ENCODE peak calls at places on chromosomes 3 and 15, in five cellular contexts. U is H9, T is H1, V is neuronal stem cell, I is mesenchymal stem cell. L is an unnamed sample.

GRCh38 chr3:126545544-126545943 is 13.2 kb downstream of the C3orf22 start:
- DNase-seq in V (no peak), U (peak; percentile 17), T (no peak), I (no peak), L (no peak)

GRCh38 chr3:126083511-126083912 is 412 bp downstream of the SLC41A3 start:
- DNase-seq in I (peak; percentile 56), T (peak; percentile 62), U (peak; percentile 56), V (peak; percentile 26), L (peak; percentile 19)

GRCh38 chr3:36991147-36991546 is 1.8 kb downstream of the EPM2AIP1 start:
- DNase-seq in I (no peak), U (no peak), T (no peak), V (no peak), L (no peak)

GRCh38 chr3:59321881-59322540 is 272.2 kb upstream of the CFAP20DC start:
- DNase-seq in V (no peak), U (no peak), T (no peak), I (no peak), L (no peak)

GRCh38 chr3:137191133-137191923 is 233.5 kb downstream of the IL20RB start:
- DNase-seq in V (no peak), U (no peak), T (no peak), I (no peak), L (no peak)

GRCh38 chr3:170128259-170128976 is 53.1 kb downstream of the PHC3 start:
- DNase-seq in T (no peak), I (peak; percentile 6), U (no peak), V (no peak), L (no peak)

GRCh38 chr3:177673105-177673804 is 476.0 kb upstream of the TBL1XR1 start:
- DNase-seq in I (peak; percentile 90), T (no peak), V (no peak), U (no peak), L (peak; percentile 97)

GRCh38 chr15:65059931-65060596 is 7.7 kb downstream of the RASL12 start:
- DNase-seq in V (no peak), I (no peak), T (no peak), U (no peak), L (no peak)

GRCh38 chr3:160544837-160545236 is 20.5 kb downstream of the KPNA4 start:
- DNase-seq in T (no peak), U (no peak), I (no peak), V (no peak), L (no peak)

GRCh38 chr3:153768559-153769469 is 352.4 kb upstream of the ARHGEF26 start:
- DNase-seq in I (peak; percentile 58), V (peak; percentile 24), T (peak; percentile 59), U (peak; percentile 66), L (peak; percentile 61)

GRCh38 chr3:72744330-72744729 is 103.9 kb downstream of the SHQ1 start:
- DNase-seq in V (no peak), U (no peak), I (no peak), T (no peak), L (no peak)

GRCh38 chr3:48271763-48272498 is 31.0 kb downstream of the ZNF589 start:
- DNase-seq in T (no peak), U (peak; percentile 47), V (no peak), I (no peak), L (no peak)
- H2BK15ac ChIP-seq in T (no peak overlapping the region), U (no peak overlapping the region), V (no peak overlapping the region), I (no peak overlapping the region), L (no peak overlapping the region)

GRCh38 chr15:27250223-27250622 is 279.2 kb downstream of the GABRG3 start:
- DNase-seq in V (no peak), I (no peak), U (no peak), T (no peak), L (no peak)
- H3K9me3 ChIP-seq in V (no peaks in the 10 kb centered on the region), I (no peaks in the 10 kb centered on the region), U (no peaks in the 10 kb centered on the region), T (no peaks in the 10 kb centered on the region), L (peaks cover 35% of the 10 kb centered on the region)

DNA sequence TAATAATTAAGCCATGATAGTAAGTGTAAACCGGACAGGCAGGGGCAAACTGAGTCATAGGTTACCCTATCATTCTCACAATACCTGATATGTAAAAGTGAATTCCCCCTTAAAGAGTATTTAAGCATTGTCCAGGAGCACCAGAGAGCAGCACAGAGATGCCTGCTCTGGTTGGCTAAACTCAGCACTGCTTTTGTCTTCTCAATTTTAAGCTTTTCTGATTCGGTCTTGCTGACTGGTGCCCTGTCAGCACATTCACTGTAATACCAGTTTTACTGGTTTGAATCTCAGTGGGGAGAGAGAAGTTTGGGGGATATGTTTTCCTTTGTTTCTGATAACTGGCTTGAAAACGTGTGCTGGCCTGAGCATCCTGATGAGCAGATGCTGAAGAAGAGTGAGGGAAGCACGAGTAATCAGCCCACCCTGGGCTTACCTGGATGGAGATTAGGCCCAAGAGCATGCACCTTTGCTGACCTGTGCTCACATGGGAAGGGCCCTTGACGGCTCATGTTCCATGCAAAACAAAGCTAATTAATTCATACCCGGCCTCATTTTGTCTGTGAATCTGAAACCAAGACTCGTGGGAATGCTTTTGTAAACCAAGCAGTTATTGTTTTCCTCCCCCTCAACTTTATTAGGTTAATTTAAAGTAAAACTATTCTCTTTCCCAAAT is 208.5 kb upstream of the MRPL3 start:
- DNase-seq in T (no peak), I (no peak), V (no peak), U (peak; percentile 32), L (no peak)
- H2BK15ac ChIP-seq in T (no peak overlapping the region), I (no peak overlapping the region), V (no peak overlapping the region), U (no peak overlapping the region), L (no peak overlapping the region)

DNA sequence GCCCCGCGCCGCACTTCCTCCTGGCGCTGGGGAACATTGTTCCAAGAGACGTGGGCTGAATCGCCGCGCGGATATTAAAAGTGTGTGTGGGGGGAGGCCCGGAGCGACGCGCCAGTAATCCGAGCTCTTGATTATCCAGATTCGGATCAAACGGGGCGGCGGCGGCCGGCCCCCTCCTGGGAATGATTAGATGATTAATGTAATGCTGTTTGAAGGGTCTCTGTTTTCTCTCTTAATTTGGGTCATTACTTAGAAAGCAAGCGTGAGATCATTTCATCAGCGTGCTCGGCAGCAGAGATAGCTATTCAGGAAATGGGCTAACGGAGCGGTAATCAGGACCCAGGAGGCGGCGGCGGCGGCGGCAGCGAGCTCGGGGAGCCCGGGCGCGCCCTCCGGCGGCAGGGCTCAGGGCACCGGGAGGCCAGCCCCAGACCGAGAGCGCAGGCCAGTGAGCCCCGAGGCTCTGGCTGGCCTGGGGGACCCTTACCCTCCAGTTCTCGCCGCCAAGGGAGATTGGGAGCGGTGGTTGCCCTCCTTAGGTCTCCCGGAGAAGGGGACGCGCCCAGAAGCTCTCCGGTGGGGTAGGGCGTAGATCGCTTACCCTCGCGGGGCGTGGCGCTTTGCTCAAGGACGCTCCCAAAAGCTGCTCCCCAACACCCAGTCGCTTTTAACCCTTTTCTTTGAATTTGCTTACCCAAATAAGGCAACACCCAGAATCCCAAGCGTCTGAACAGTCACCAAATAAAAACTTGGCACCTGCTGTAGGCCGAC is 4.5 kb downstream of the FEZF2 start:
- DNase-seq in I (no peak), T (peak; percentile 83), U (peak; percentile 75), V (no peak), L (no peak)
- H3K9me3 ChIP-seq in I (peaks cover 3% of the 10 kb centered on the region), T (no peaks in the 10 kb centered on the region), U (no peaks in the 10 kb centered on the region), V (no peaks in the 10 kb centered on the region), L (peaks cover 5% of the 10 kb centered on the region)

DNA sequence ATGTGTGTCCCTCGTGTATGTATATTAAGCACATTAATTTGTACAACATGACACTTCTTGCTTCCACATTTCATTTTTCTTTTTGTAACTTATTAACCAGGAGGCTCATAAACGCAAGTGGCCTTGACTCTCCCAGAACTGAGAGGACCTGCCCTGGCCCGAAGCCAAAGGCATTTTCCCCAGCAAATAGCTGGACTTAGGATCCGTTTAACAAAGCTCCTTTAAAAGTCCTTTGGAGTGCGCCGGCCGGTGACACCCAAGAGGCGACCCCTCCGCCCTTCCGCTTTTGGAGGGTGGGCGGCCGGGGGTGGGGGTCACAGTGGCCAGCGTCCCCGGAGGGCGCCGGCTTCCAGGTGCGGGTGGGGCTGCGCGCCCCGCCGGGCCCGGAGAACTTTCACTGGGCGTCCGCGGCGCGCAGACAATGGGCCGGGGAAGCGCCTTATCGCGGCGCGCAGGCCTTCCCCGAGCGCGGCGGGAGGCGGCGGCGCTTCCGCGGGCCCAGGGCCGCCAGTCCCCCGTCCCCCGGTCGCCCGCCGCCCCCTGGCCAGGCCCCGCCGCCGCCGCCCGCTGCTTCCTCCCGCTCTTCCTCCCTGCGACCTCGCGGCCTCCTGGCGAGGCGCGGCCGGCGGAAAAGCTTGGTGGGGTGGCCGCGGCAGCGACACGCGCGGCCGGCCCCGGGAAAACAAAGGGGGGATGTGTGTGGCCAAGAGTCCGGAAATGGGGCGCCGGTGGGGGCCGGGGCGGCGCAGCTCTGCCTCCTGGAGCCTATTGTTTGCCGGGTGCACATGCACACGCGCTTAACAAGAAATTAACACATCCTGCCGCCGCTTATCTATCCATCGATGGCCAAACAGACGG is 613.4 kb downstream of the MCTP2 start:
- DNase-seq in V (peak; percentile 33), I (peak; percentile 43), T (peak; percentile 64), U (peak; percentile 60), L (no peak)
- H2BK15ac ChIP-seq in V (no peak overlapping the region), I (peak overlapping the region; percentile 23), T (no peak overlapping the region), U (no peak overlapping the region), L (no peak overlapping the region)

GRCh38 chr3:75737831-75738493 is 47.4 kb downstream of the ZNF717 start:
- DNase-seq in I (peak; percentile 38), V (peak; percentile 1), T (no peak), U (no peak), L (peak; percentile 10)
- H3K9me3 ChIP-seq in I (peaks cover 92% of the 10 kb centered on the region), V (peaks cover 27% of the 10 kb centered on the region), T (peaks cover 83% of the 10 kb centered on the region), U (peaks cover 89% of the 10 kb centered on the region), L (peaks cover 73% of the 10 kb centered on the region)

DNA sequence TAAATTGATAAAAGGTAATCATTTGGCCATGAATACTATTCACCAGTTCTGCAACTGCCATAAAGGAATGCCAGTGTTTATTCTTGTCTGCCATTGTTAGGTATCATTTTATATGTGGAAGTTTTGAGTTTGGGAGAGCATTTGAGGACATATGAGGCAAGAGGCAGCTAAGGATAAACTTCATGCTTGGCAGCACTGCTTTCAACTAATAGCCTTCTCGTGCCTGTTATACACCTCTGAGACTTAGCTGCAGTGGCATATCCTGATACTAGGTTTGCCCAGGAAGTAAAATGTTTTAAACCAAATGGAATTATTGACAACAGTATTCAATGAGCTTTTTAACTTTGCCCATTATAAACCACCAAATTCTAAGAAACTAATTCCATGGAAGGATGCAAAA is 126.0 kb upstream of the DPH6 start:
- DNase-seq in V (no peak), U (no peak), I (no peak), T (no peak), L (no peak)
- H2BK15ac ChIP-seq in V (no peak overlapping the region), U (no peak overlapping the region), I (no peak overlapping the region), T (no peak overlapping the region), L (no peak overlapping the region)

L was measured in IMR-90.